ENCODE peak calls at places on chromosomes 7 and 10, in ten cellular contexts. F is stimulated activated naive B cell treated with anti-CD40 and anti-IgM and Interleukin-4, amounts not matched to agents 10 μg/mL and 1 μg/mL and 100 μg/mL, for 72 hours; E is HT-29; C is LoVo; Z is suprapubic skin; T is GM12865; M is HFFc6; R is AG09319; A is lower leg skin; Y is NCI-H524. D is an unnamed sample.

GRCh38 chr7:123201901-123202300 is 2.1 kb upstream of the SLC13A1 start:
- DNase-seq in T (no peak), F (no peak), A (no peak), E (no peak), M (no peak), Z (no peak), C (no peak), R (no peak), Y (no peak), D (no peak)

GRCh38 chr7:116443646-116444045 is 55.9 kb upstream of the CAV2 start:
- DNase-seq in Y (no peak), C (no peak), R (no peak), Z (no peak), M (no peak), F (no peak), E (no peak), T (no peak), A (no peak), D (no peak)

GRCh38 chr7:149495785-149496641 is 1.6 kb downstream of the ZNF746 start:
- DNase-seq in E (peak; percentile 64), R (peak; percentile 82), A (peak; percentile 93), F (no peak), Z (peak; percentile 87), C (peak; percentile 19), Y (peak; percentile 19), T (peak; percentile 25), M (peak; percentile 75), D (peak; percentile 36)

GRCh38 chr10:33306756-33307519 is 27.5 kb downstream of the NRP1 start:
- DNase-seq in Y (no peak), Z (no peak), M (peak; percentile 42), A (no peak), T (no peak), F (no peak), R (no peak), C (no peak), E (peak; percentile 29), D (no peak)

GRCh38 chr10:69649771-69650550 is 19.9 kb downstream of the FAM241B start:
- DNase-seq in Z (no peak), T (no peak), C (no peak), Y (no peak), M (no peak), A (no peak), E (no peak), R (no peak), F (no peak), D (no peak)

GRCh38 chr7:82164813-82165212 is 278.8 kb downstream of the CACNA2D1 start:
- DNase-seq in E (no peak), M (peak; percentile 63), A (no peak), F (no peak), C (no peak), Y (peak; percentile 19), R (peak; percentile 42), T (no peak), Z (no peak), D (peak; percentile 12)

GRCh38 chr7:100464210-100464660 is at the start of gene SPACDR:
- DNase-seq in F (no peak), Y (no peak), T (no peak), Z (no peak), C (no peak), A (no peak), R (no peak), E (no peak), M (peak; percentile 28), D (no peak)

GRCh38 chr10:70212879-70213278 is 20.4 kb downstream of the PPA1 start:
- DNase-seq in T (no peak), R (no peak), Y (no peak), C (no peak), E (no peak), Z (no peak), A (no peak), M (no peak), F (no peak), D (no peak)

GRCh38 chr10:122294511-122295422 is 23.7 kb downstream of the BTBD16 start:
- DNase-seq in M (no peak), R (no peak), T (no peak), E (peak; percentile 5), A (no peak), F (no peak), Z (no peak), C (no peak), Y (no peak), D (no peak)

GRCh38 chr10:79149662-79150443 is 81.1 kb downstream of the ZMIZ1 start:
- DNase-seq in M (peak; percentile 72), R (no peak), A (peak; percentile 98), C (peak; percentile 88), Y (no peak), F (no peak), Z (peak; percentile 94), T (peak; percentile 54), E (peak; percentile 92), D (no peak)

GRCh38 chr7:34044734-34045353 is 139.5 kb downstream of the BMPER start:
- DNase-seq in C (no peak), T (no peak), E (no peak), F (no peak), Z (no peak), A (no peak), M (no peak), Y (no peak), R (no peak), D (no peak)

GRCh38 chr7:96671854-96672253 is 37.8 kb downstream of the SEM1 start:
- DNase-seq in Y (no peak), Z (no peak), R (no peak), E (no peak), F (no peak), T (no peak), A (no peak), M (no peak), C (no peak), D (peak; percentile 26)

GRCh38 chr7:157693071-157693520 is 356.3 kb downstream of the DNAJB6 start:
- DNase-seq in Z (no peak), Y (peak; percentile 19), E (no peak), M (no peak), C (no peak), T (no peak), F (no peak), A (peak; percentile 59), R (no peak), D (no peak)